ENCODE peak calls at places on chromosomes 12 and 14, in five cellular contexts. One of them, this sample, is unnamed.

GRCh38 chr12:43370299-43370698 is 181.7 kb downstream of the ADAMTS20 start:
- DNase-seq in neural crest cell: no peak
- DNase-seq in Calu3: peak; percentile 10
- DNase-seq in myocyte: peak; percentile 44
- DNase-seq in fibroblast of the aortic adventitia: peak; percentile 26
- DNase-seq in this sample: no peak

GRCh38 chr12:22530-23201 is 43.9 kb upstream of the IQSEC3 start:
- DNase-seq in Calu3: no peak
- DNase-seq in fibroblast of the aortic adventitia: no peak
- DNase-seq in neural crest cell: no peak
- DNase-seq in myocyte: no peak
- DNase-seq in this sample: no peak

GRCh38 chr12:71475280-71475679 is 35.7 kb downstream of the LGR5 start:
- DNase-seq in myocyte: peak; percentile 33
- DNase-seq in neural crest cell: no peak
- DNase-seq in fibroblast of the aortic adventitia: peak; percentile 65
- DNase-seq in Calu3: no peak
- DNase-seq in this sample: no peak

GRCh38 chr14:104863923-104864266 is 1.2 kb upstream of the CEP170B start:
- DNase-seq in fibroblast of the aortic adventitia: no peak
- DNase-seq in neural crest cell: no peak
- DNase-seq in Calu3: no peak
- DNase-seq in myocyte: no peak
- DNase-seq in this sample: no peak

GRCh38 chr12:132611620-132612019 is 1.2 kb upstream of the LRCOL1 start:
- DNase-seq in fibroblast of the aortic adventitia: no peak
- DNase-seq in neural crest cell: no peak
- DNase-seq in Calu3: no peak
- DNase-seq in myocyte: no peak
- DNase-seq in this sample: no peak

GRCh38 chr14:90495357-90496276 is 98.8 kb downstream of the CALM1 start:
- DNase-seq in neural crest cell: peak; percentile 77
- DNase-seq in fibroblast of the aortic adventitia: peak; percentile 76
- DNase-seq in myocyte: peak; percentile 84
- DNase-seq in Calu3: peak; percentile 65
- DNase-seq in this sample: no peak

GRCh38 chr12:58727526-58727925 is 192.8 kb downstream of the LRIG3 start:
- DNase-seq in fibroblast of the aortic adventitia: peak; percentile 21
- DNase-seq in Calu3: no peak
- DNase-seq in myocyte: no peak
- DNase-seq in neural crest cell: no peak
- DNase-seq in this sample: no peak

GRCh38 chr12:93876360-93876759 is 199.2 kb downstream of the CRADD start:
- DNase-seq in fibroblast of the aortic adventitia: no peak
- DNase-seq in Calu3: no peak
- DNase-seq in neural crest cell: no peak
- DNase-seq in myocyte: no peak
- DNase-seq in this sample: no peak

GRCh38 chr12:131542351-131542750 is 168.5 kb upstream of the SFSWAP start:
- DNase-seq in myocyte: no peak
- DNase-seq in fibroblast of the aortic adventitia: no peak
- DNase-seq in Calu3: no peak
- DNase-seq in neural crest cell: no peak
- DNase-seq in this sample: no peak

GRCh38 chr12:98490491-98491453 is 24.6 kb upstream of the TMPO start:
- DNase-seq in neural crest cell: peak; percentile 95
- DNase-seq in Calu3: peak; percentile 92
- DNase-seq in myocyte: peak; percentile 93
- DNase-seq in fibroblast of the aortic adventitia: peak; percentile 94
- DNase-seq in this sample: peak; percentile 63

GRCh38 chr14:36941783-36942521 is 230.5 kb downstream of the SLC25A21 start:
- DNase-seq in neural crest cell: peak; percentile 79
- DNase-seq in fibroblast of the aortic adventitia: peak; percentile 69
- DNase-seq in myocyte: peak; percentile 72
- DNase-seq in Calu3: peak; percentile 84
- DNase-seq in this sample: no peak

GRCh38 chr14:73786632-73786941 is 65.0 kb upstream of the PTGR2 start:
- DNase-seq in myocyte: peak; percentile 49
- DNase-seq in fibroblast of the aortic adventitia: no peak
- DNase-seq in Calu3: peak; percentile 28
- DNase-seq in neural crest cell: peak; percentile 31
- DNase-seq in this sample: no peak

GRCh38 chr14:45089813-45090212 is 5.9 kb downstream of the PRPF39 start:
- DNase-seq in neural crest cell: no peak
- DNase-seq in myocyte: no peak
- DNase-seq in Calu3: no peak
- DNase-seq in fibroblast of the aortic adventitia: no peak
- DNase-seq in this sample: no peak

GRCh38 chr14:49497725-49498348 is 88.3 kb downstream of the RPS29 start:
- DNase-seq in Calu3: peak; percentile 23
- DNase-seq in fibroblast of the aortic adventitia: peak; percentile 86
- DNase-seq in myocyte: peak; percentile 76
- DNase-seq in neural crest cell: no peak
- DNase-seq in this sample: no peak

GRCh38 chr12:132071837-132072384 is 72.2 kb downstream of the DDX51 start:
- DNase-seq in Calu3: no peak
- DNase-seq in myocyte: no peak
- DNase-seq in neural crest cell: no peak
- DNase-seq in fibroblast of the aortic adventitia: no peak
- DNase-seq in this sample: no peak

GRCh38 chr12:91835693-91836092 is 310.0 kb downstream of the BTG1 start:
- DNase-seq in fibroblast of the aortic adventitia: no peak
- DNase-seq in neural crest cell: no peak
- DNase-seq in myocyte: no peak
- DNase-seq in Calu3: no peak
- DNase-seq in this sample: no peak

GRCh38 chr14:93707475-93707874 is 80.8 kb downstream of the PRIMA1 start:
- DNase-seq in neural crest cell: no peak
- DNase-seq in Calu3: no peak
- DNase-seq in fibroblast of the aortic adventitia: no peak
- DNase-seq in myocyte: no peak
- DNase-seq in this sample: no peak

GRCh38 chr12:121145221-121145620 is 12.5 kb downstream of the P2RX7 start:
- DNase-seq in myocyte: no peak
- DNase-seq in fibroblast of the aortic adventitia: no peak
- DNase-seq in neural crest cell: no peak
- DNase-seq in Calu3: no peak
- DNase-seq in this sample: no peak

GRCh38 chr12:74412607-74413230 is 124.9 kb upstream of the ATXN7L3B start:
- DNase-seq in myocyte: peak; percentile 48
- DNase-seq in fibroblast of the aortic adventitia: peak; percentile 30
- DNase-seq in Calu3: no peak
- DNase-seq in neural crest cell: no peak
- DNase-seq in this sample: no peak

GRCh38 chr12:54225666-54226065 is 36.9 kb upstream of the SMUG1 start:
- DNase-seq in neural crest cell: no peak
- DNase-seq in Calu3: no peak
- DNase-seq in fibroblast of the aortic adventitia: peak; percentile 59
- DNase-seq in myocyte: no peak
- DNase-seq in this sample: no peak

GRCh38 chr14:23147676-23148075 is 28.6 kb upstream of the CEBPE start:
- DNase-seq in myocyte: peak; percentile 68
- DNase-seq in Calu3: no peak
- DNase-seq in neural crest cell: no peak
- DNase-seq in fibroblast of the aortic adventitia: peak; percentile 72
- DNase-seq in this sample: no peak

GRCh38 chr12:51346581-51346980 is at the start of gene CELA1:
- DNase-seq in myocyte: no peak
- DNase-seq in Calu3: no peak
- DNase-seq in neural crest cell: no peak
- DNase-seq in fibroblast of the aortic adventitia: peak; percentile 30
- DNase-seq in this sample: no peak

GRCh38 chr14:95609398-95609990 is 74.6 kb downstream of the GLRX5 start:
- DNase-seq in myocyte: peak; percentile 6
- DNase-seq in fibroblast of the aortic adventitia: peak; percentile 33
- DNase-seq in neural crest cell: peak; percentile 53
- DNase-seq in Calu3: peak; percentile 46
- DNase-seq in this sample: no peak